ENCODE peak calls at places on chromosome 20, in four cellular contexts. W is upper lobe of right lung, J is brain microvascular endothelial cell, I is AG09309. E is an unnamed sample.

GRCh38 chr20:57341657-57342056 is 9.4 kb upstream of the RAE1 start:
- DNase-seq in W (no peak), J (no peak), I (no peak), E (no peak)

GRCh38 chr20:38965264-38965663 is 3.1 kb downstream of the DHX35 start:
- DNase-seq in W (no peak), J (no peak), I (no peak), E (no peak)

GRCh38 chr20:33858666-33859065 is 47.5 kb downstream of the CHMP4B start:
- DNase-seq in W (no peak), J (no peak), I (no peak), E (no peak)

GRCh38 chr20:45056473-45057148 is 44.3 kb downstream of the KCNS1 start:
- DNase-seq in W (no peak), J (no peak), I (no peak), E (no peak)

GRCh38 chr20:34295284-34295683 is 7.9 kb downstream of the AHCY start:
- DNase-seq in W (no peak), J (no peak), I (no peak), E (no peak)

GRCh38 chr20:5491463-5491862 is 174.7 kb upstream of the PROKR2 start:
- DNase-seq in W (no peak), J (no peak), I (no peak), E (no peak)

GRCh38 chr20:37179671-37180524 is 550 bp upstream of the MROH8 start:
- DNase-seq in W (no peak), J (peak; percentile 46), I (no peak), E (no peak)

GRCh38 chr20:46253391-46253790 is 54.9 kb downstream of the CDH22 start:
- DNase-seq in W (no peak), J (no peak), I (no peak), E (no peak)

GRCh38 chr20:51162015-51162414 is 139.1 kb upstream of the KCNG1 start:
- DNase-seq in W (no peak), J (no peak), I (no peak), E (no peak)

GRCh38 chr20:57650756-57651483 is 30.7 kb upstream of the ZBP1 start:
- DNase-seq in W (peak; percentile 36), J (no peak), I (no peak), E (no peak)

GRCh38 chr20:17721802-17722486 is 22.2 kb downstream of the BANF2 start:
- DNase-seq in W (no peak), J (no peak), I (no peak), E (no peak)

GRCh38 chr20:8805737-8806442 is 263.0 kb upstream of the PLCB4 start:
- DNase-seq in W (no peak), J (no peak), I (no peak), E (no peak)

GRCh38 chr20:33291830-33292355 is 8.9 kb downstream of the BPIFB1 start:
- DNase-seq in W (peak; percentile 74), J (peak; percentile 4), I (no peak), E (peak; percentile 63)

GRCh38 chr20:4959582-4959981 is 41.7 kb downstream of the SLC23A2 start:
- DNase-seq in W (no peak), J (peak; percentile 40), I (no peak), E (no peak)

GRCh38 chr20:22582960-22583772 is 1.2 kb downstream of the FOXA2 start:
- DNase-seq in W (peak; percentile 76), J (no peak), I (no peak), E (no peak)

GRCh38 chr20:62183426-62184142 is 756 bp downstream of the MTG2 start:
- DNase-seq in W (no peak), J (no peak), I (no peak), E (no peak)

GRCh38 chr20:4740774-4741431 is 19.2 kb downstream of the PRND start:
- DNase-seq in W (no peak), J (peak; percentile 42), I (no peak), E (peak; percentile 63)

GRCh38 chr20:4850960-4851359 is 129.3 kb downstream of the PRND start:
- DNase-seq in W (no peak), J (no peak), I (no peak), E (no peak)

GRCh38 chr20:53804920-53805894 is 211.6 kb upstream of the ZNF217 start:
- DNase-seq in W (no peak), J (no peak), I (no peak), E (no peak)

GRCh38 chr20:6632187-6632586 is 135.3 kb upstream of the BMP2 start:
- DNase-seq in W (no peak), J (peak; percentile 43), I (no peak), E (no peak)

GRCh38 chr20:34528921-34529297 is 12.7 kb downstream of the DYNLRB1 start:
- DNase-seq in W (peak; percentile 84), J (no peak), I (no peak), E (peak; percentile 21)

GRCh38 chr20:62501801-62502495 is 26.2 kb upstream of the GATA5 start:
- DNase-seq in W (no peak), J (peak; percentile 53), I (peak; percentile 7), E (no peak)

GRCh38 chr20:46774943-46775560 is 65.6 kb downstream of the SLC2A10 start:
- DNase-seq in W (no peak), J (no peak), I (no peak), E (no peak)

GRCh38 chr20:33704197-33704924 is 15.7 kb downstream of the PXMP4 start:
- DNase-seq in W (no peak), J (no peak), I (no peak), E (no peak)

GRCh38 chr20:51480507-51481270 is 61.8 kb downstream of the NFATC2 start:
- DNase-seq in W (no peak), J (no peak), I (no peak), E (no peak)

GRCh38 chr20:57656252-57656820 is 36.1 kb upstream of the ZBP1 start:
- DNase-seq in W (peak; percentile 56), J (no peak), I (no peak), E (no peak)

GRCh38 chr20:53559816-53560215 is 33.8 kb downstream of the ZNF217 start:
- DNase-seq in W (no peak), J (no peak), I (no peak), E (no peak)

GRCh38 chr20:17226410-17227198 is at the start of gene PCSK2:
- DNase-seq in W (peak; percentile 82), J (peak; percentile 24), I (no peak), E (peak; percentile 86)

GRCh38 chr20:2118783-2119182 is 17.2 kb downstream of the STK35 start:
- DNase-seq in W (no peak), J (no peak), I (no peak), E (no peak)

GRCh38 chr20:5065489-5066383 is 54.0 kb downstream of the PCNA start:
- DNase-seq in W (peak; percentile 78), J (peak; percentile 91), I (peak; percentile 97), E (no peak)

GRCh38 chr20:10643560-10643873 is 30.3 kb downstream of the JAG1 start:
- DNase-seq in W (no peak), J (no peak), I (no peak), E (no peak)

DNA sequence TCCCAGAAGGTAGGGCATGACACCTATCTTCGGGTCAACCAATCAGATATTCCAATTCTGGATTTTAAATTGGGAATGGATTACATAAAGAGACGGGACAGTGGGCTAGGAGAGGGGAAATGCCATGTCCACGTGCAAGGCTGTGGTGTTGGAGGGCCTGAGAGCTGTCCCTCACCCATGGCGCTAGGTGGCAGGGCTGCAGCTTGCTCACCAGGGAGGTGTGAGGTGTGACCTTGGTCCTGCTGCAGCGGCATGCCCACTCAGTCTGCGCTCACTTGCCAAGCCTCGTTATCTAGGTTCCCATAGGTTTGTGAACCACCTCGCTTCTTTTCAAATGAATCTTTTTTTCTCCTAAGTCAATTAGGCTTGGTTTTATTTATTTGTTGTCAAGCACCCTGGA is 19.4 kb upstream of the CST3 start:
- DNase-seq in W (no peak), J (no peak), I (no peak), E (no peak)
- TF ChIP-seq CTCF in W (no peak), J (no peak), I (no peak), E (no peak)

DNA sequence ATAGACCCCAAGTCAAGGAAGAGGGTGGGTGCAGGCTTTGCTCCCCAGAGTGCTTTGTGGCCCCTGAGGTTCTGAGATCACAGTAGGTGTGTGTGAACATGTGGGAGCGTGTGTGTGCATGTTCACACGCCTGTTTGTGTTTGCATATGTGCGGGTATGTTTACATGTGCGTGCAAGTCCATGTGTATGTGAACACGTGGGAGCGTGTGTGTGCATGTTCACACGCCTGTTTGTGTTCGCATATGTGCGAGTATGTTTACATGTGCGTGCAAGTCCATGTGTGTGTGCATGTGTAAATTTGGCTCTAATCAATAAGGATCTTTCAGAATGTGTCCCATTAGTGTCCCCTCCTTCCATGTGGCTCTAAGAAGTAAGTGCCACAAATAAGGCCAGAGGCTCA is 41.4 kb upstream of the PCMTD2 start:
- DNase-seq in W (no peak), J (no peak), I (no peak), E (no peak)
- TF ChIP-seq CTCF in W (no peak), J (no peak), I (no peak), E (no peak)

GRCh38 chr20:43513298-43514061 is 6.0 kb downstream of the L3MBTL1 start:
- DNase-seq in W (no peak), J (no peak), I (no peak), E (no peak)

GRCh38 chr20:43516251-43516824 is 8.8 kb downstream of the L3MBTL1 start:
- DNase-seq in W (no peak), J (no peak), I (no peak), E (no peak)

GRCh38 chr20:43511879-43512278 is 4.4 kb downstream of the L3MBTL1 start:
- DNase-seq in W (no peak), J (no peak), I (no peak), E (no peak)

GRCh38 chr20:43515628-43516027 is 8.1 kb downstream of the L3MBTL1 start:
- DNase-seq in W (no peak), J (no peak), I (no peak), E (no peak)

DNA sequence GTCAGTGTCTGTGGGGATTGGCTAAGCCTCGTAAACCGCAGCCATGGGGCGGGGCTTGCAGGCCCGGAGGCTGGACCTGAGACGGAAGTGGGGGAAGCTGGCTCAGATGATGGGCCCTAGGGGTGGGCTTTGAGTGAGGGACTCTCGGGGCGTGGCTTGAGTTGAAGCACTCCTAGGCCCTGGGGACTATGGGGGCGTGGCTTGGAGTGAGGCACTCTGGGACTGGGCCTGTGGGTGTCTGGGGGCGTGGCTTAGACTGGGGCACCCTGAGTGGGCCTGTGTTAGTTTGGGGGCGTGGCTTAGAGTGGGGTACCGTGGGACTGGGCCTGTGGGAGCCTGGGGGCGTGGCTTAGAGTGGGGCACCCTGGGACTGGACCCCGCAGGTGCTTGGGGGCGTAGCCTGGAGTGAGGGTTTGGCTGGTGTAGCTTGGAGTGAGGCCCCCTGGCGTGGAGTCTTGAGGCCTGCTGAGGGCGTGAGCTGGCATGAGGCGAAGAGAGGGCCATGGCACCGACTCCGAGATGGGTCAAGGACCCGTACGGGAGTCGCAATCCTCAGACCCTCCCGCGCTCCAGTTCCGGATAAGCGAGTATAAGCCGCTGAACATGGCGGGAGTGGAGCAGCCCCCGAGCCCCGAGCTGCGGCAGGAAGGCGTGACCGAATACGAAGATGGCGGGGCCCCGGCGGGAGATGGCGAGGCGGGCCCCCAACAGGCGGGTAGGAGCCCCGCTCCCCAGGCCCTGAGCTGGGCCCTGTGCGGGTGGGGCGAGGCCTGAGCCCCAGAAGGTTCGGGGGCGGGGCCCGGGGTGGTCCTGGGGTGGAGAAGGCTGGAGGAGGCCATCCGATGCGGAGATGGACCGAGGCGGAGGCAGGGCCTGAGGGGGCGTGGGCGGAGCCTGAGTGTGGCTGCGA is 6.8 kb downstream of the L3MBTL1 start:
- DNase-seq in W (peak; percentile 98), J (peak; percentile 98), I (peak; percentile 83), E (peak; percentile 97)
- TF ChIP-seq CTCF in W (peak; percentile 26), J (peak; percentile 53), I (peak; percentile 29), E (no peak)

DNA sequence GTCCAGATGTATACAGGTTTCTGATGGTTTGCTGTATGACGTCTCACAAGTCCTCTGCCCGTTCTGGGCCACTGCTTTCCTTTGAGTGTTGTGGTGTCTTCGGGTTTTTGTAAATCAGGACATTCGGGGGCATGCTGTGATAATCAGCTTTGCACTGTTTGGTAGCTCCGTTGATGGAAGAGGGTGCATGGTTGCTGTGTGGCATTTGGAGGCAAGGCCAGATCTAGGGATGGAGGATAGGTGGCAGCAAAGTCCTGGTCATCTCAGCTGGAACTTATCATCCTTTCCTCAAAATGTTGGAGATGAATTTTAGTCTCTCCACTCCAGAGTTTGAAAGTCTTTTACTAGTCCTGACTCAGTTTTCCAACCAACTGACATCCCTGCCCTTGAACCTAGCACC is 91.0 kb downstream of the SCP2D1 start:
- DNase-seq in W (no peak), J (no peak), I (no peak), E (no peak)
- TF ChIP-seq CTCF in W (peak; percentile 30), J (no peak), I (peak; percentile 24), E (no peak)